ENCODE peak calls at places on chromosomes 3 and 15, in seven cellular contexts. Y is uterus; K is left ventricle myocardium inferior; X is fibroblast of lung; J is effector memory CD4-positive, alpha-beta T cell; D is lung; O is gastrocnemius medialis. G is an unnamed sample.

GRCh38 chr3:4449043-4449803 is 17.8 kb downstream of the SUMF1 start:
- DNase-seq in X (no peak), D (no peak), Y (no peak), J (no peak), K (no peak), O (no peak), G (no peak)

GRCh38 chr3:133494469-133494868 is 79.0 kb upstream of the CDV3 start:
- DNase-seq in X (peak; percentile 24), J (no peak), K (no peak), Y (no peak), O (no peak), D (no peak), G (no peak)

GRCh38 chr15:26971303-26972018 is 480 bp downstream of the GABRG3 start:
- DNase-seq in D (no peak), X (peak; percentile 12), Y (no peak), O (no peak), K (no peak), J (no peak), G (no peak)

GRCh38 chr15:96392380-96393208 is 62.1 kb downstream of the NR2F2 start:
- DNase-seq in J (no peak), X (no peak), O (no peak), Y (no peak), K (no peak), D (no peak), G (no peak)

GRCh38 chr3:45417949-45418847 is 29.8 kb downstream of the LARS2 start:
- DNase-seq in Y (no peak), K (no peak), D (no peak), X (no peak), J (no peak), O (no peak), G (no peak)

GRCh38 chr3:44729384-44729910 is at the start of gene ZNF501:
- DNase-seq in K (peak; percentile 96), J (peak; percentile 75), O (peak; percentile 88), Y (peak; percentile 93), D (peak; percentile 93), X (peak; percentile 93), G (peak; percentile 97)

GRCh38 chr3:122562923-122563716 is 980 bp downstream of the PARP9 start:
- DNase-seq in J (no peak), O (no peak), Y (no peak), X (no peak), K (no peak), D (no peak), G (no peak)

GRCh38 chr3:185207931-185208746 is 45.7 kb downstream of the EHHADH start:
- DNase-seq in O (no peak), Y (no peak), X (peak; percentile 91), D (no peak), J (no peak), K (no peak), G (no peak)

GRCh38 chr3:104273046-104273649 is 1093.6 kb upstream of the ALCAM start:
- DNase-seq in X (peak; percentile 32), O (no peak), K (no peak), Y (no peak), D (no peak), J (no peak), G (no peak)

GRCh38 chr3:161369531-161369930 is 1.8 kb downstream of the SPTSSB start:
- DNase-seq in K (no peak), X (peak; percentile 7), J (no peak), O (no peak), Y (no peak), D (no peak), G (no peak)

GRCh38 chr3:42163622-42164244 is 72.6 kb downstream of the TRAK1 start:
- DNase-seq in J (no peak), D (no peak), K (no peak), O (no peak), Y (no peak), X (no peak), G (no peak)

GRCh38 chr3:55893045-55893664 is 406.0 kb upstream of the WNT5A start:
- DNase-seq in K (no peak), O (no peak), J (no peak), X (peak; percentile 73), D (no peak), Y (no peak), G (no peak)

GRCh38 chr3:124147429-124147828 is 155.5 kb upstream of the ROPN1 start:
- DNase-seq in O (no peak), D (no peak), J (no peak), K (no peak), X (no peak), Y (no peak), G (no peak)

GRCh38 chr3:187243933-187244564 is 46.8 kb downstream of the RTP1 start:
- DNase-seq in Y (no peak), K (no peak), X (no peak), D (no peak), O (no peak), J (no peak), G (no peak)

GRCh38 chr15:39944711-39945110 is 10.8 kb downstream of the EIF2AK4 start:
- DNase-seq in D (no peak), J (no peak), Y (no peak), X (peak; percentile 97), K (no peak), O (no peak), G (no peak)

GRCh38 chr3:43583481-43583880 is 38.3 kb downstream of the ANO10 start:
- DNase-seq in O (no peak), Y (no peak), X (no peak), K (no peak), J (no peak), D (no peak), G (no peak)

GRCh38 chr15:95840004-95840403 is 490.5 kb upstream of the NR2F2 start:
- DNase-seq in D (no peak), Y (peak; percentile 64), X (peak; percentile 87), O (peak; percentile 23), K (peak; percentile 59), J (no peak), G (peak; percentile 81)

GRCh38 chr3:99332726-99333125 is 305.7 kb upstream of the COL8A1 start:
- DNase-seq in O (no peak), X (peak; percentile 56), K (no peak), Y (no peak), D (no peak), J (no peak), G (no peak)

GRCh38 chr15:72967397-72967796 is 84.9 kb upstream of the NEO1 start:
- DNase-seq in O (no peak), D (no peak), J (no peak), Y (no peak), X (no peak), K (no peak), G (no peak)

GRCh38 chr15:92693922-92694331 is 38.4 kb upstream of the FAM174B start:
- DNase-seq in Y (no peak), J (no peak), O (no peak), K (no peak), X (peak; percentile 3), D (no peak), G (no peak)

GRCh38 chr15:95922431-95922830 is 408.1 kb upstream of the NR2F2 start:
- DNase-seq in O (no peak), D (no peak), Y (no peak), X (no peak), J (no peak), K (no peak), G (no peak)

GRCh38 chr15:52772766-52773165 is 17.4 kb downstream of the ONECUT1 start:
- DNase-seq in J (no peak), O (no peak), K (no peak), X (no peak), Y (no peak), D (no peak), G (no peak)

GRCh38 chr15:91032919-91033803 is 10.8 kb upstream of the VPS33B start:
- DNase-seq in D (peak; percentile 84), X (peak; percentile 10), K (peak; percentile 41), J (peak; percentile 36), O (no peak), Y (no peak), G (no peak)

GRCh38 chr3:89697321-89697916 is 590.0 kb downstream of the EPHA3 start:
- DNase-seq in X (no peak), Y (no peak), D (no peak), J (no peak), O (no peak), K (no peak), G (no peak)

GRCh38 chr3:42053476-42053875 is 37.7 kb upstream of the TRAK1 start:
- DNase-seq in K (peak; percentile 69), X (no peak), D (no peak), O (no peak), J (no peak), Y (no peak), G (no peak)

GRCh38 chr3:126081618-126082333 is 2.1 kb downstream of the SLC41A3 start:
- DNase-seq in D (peak; percentile 58), Y (peak; percentile 25), J (no peak), O (peak; percentile 93), X (peak; percentile 71), K (no peak), G (no peak)

GRCh38 chr3:136078421-136079364 is 113.2 kb downstream of the PPP2R3A start:
- DNase-seq in O (no peak), K (no peak), X (no peak), Y (no peak), J (no peak), D (no peak), G (no peak)

GRCh38 chr15:100171411-100171810 is 170.4 kb downstream of the ADAMTS17 start:
- DNase-seq in O (no peak), K (no peak), X (no peak), J (no peak), D (no peak), Y (no peak), G (no peak)
- H3K4me3 ChIP-seq in O (no peak overlapping the region), K (no peak overlapping the region), X (no peak overlapping the region), J (no peak overlapping the region), D (no peak overlapping the region), Y (no peak overlapping the region), G (no peak overlapping the region)

GRCh38 chr15:67110400-67110799 is 45.0 kb downstream of the SMAD3 start:
- DNase-seq in D (no peak), Y (no peak), K (no peak), O (no peak), X (no peak), J (no peak), G (no peak)
- H3K27ac ChIP-seq in D (no peak overlapping the region), Y (peak overlapping the region; percentile 67), K (no peak overlapping the region), O (peak overlapping the region; percentile 61), X (peak overlapping the region; percentile 95), J (peak overlapping the region; percentile 20), G (peak overlapping the region; percentile 84)

DNA sequence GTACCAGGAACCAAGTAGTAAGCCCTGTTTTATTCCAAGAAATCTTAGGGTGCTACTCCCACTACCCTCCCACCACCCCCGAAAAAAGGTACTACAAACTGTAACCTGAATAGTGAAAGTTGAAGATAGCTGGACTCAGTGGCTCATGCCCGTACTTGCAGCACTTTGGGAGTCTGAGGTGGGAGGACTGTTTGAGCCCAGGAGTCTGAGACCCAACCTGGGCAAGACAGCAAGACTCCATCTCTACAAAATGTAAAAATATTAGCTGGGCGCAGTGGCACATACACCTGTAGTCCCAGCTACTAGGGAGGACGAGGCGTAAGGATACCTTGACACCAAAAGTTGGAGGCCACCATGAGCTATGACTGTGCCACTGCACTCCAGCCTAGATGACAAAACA is 7.9 kb downstream of the RHOA start:
- DNase-seq in O (no peak), D (no peak), J (no peak), K (no peak), X (no peak), Y (no peak), G (no peak)
- H3K4me1 ChIP-seq in O (peaks cover 82% of the 10 kb centered on the region), D (peaks cover 20% of the 10 kb centered on the region), J (peaks cover 19% of the 10 kb centered on the region), K (peaks cover 96% of the 10 kb centered on the region), X (no peaks in the 10 kb centered on the region), Y (no peaks in the 10 kb centered on the region), G (peaks cover 75% of the 10 kb centered on the region)

DNA sequence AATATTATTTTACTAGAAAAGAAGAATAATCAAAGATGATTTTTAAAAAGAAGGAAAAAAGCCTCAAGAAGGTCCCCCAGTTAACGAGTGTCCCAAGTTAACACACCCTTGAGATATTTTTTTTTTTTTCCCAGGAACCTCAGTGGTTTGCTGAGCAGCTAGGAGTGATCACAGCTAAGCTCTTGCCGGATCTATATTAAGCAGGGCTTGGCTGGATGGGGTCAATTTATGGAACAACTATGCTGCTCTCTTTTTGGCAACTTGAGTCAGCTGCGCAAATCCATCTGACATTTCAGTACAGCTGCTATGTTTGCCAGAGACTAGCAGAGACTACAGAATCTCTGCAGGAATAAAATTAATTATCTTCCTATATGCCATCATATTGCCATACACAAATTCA is at the start of gene LMOD3:
- DNase-seq in K (no peak), X (no peak), O (peak; percentile 74), J (no peak), D (no peak), Y (no peak), G (no peak)
- H3K4me3 ChIP-seq in K (peak within 1 kb of the TSS; percentile 65), X (no peak within 1 kb of the TSS), O (peak within 1 kb of the TSS; percentile 43), J (no peak within 1 kb of the TSS), D (no peak within 1 kb of the TSS), Y (no peak within 1 kb of the TSS), G (no peak within 1 kb of the TSS)